ENCODE peak calls at places on chromosomes 3 and 15, in four cellular contexts. S, R, Q and G are unnamed samples.

GRCh38 chr3:173465898-173466678 is 68.5 kb downstream of the NLGN1 start:
- DNase-seq in S (no peak), R (no peak), Q (no peak), G (no peak)

GRCh38 chr3:16151109-16151508 is 23.4 kb upstream of the GALNT15 start:
- DNase-seq in S (peak), R (no peak), Q (peak), G (no peak)

GRCh38 chr15:69012761-69013364 is 1.6 kb upstream of the NOX5 start:
- DNase-seq in S (no peak), R (no peak), Q (no peak), G (no peak)

GRCh38 chr3:120793601-120794000 is 51.1 kb downstream of the GTF2E1 start:
- DNase-seq in S (peak), R (no peak), Q (no peak), G (no peak)

GRCh38 chr3:31979006-31979697 is 1.9 kb downstream of the OSBPL10 start:
- DNase-seq in S (no peak), R (no peak), Q (no peak), G (no peak)

GRCh38 chr3:34872406-34872805 is 766.9 kb upstream of the ARPP21 start:
- DNase-seq in S (no peak), R (no peak), Q (no peak), G (no peak)

GRCh38 chr15:91849180-91849579 is 4.3 kb upstream of the SLCO3A1 start:
- DNase-seq in S (no peak), R (no peak), Q (no peak), G (no peak)

GRCh38 chr3:126267169-126267975 is 87.0 kb upstream of the ALDH1L1 start:
- DNase-seq in S (peak), R (peak), Q (peak), G (peak)

GRCh38 chr3:58173029-58173669 is 37.6 kb downstream of the DNASE1L3 start:
- DNase-seq in S (no peak), R (no peak), Q (no peak), G (no peak)

GRCh38 chr3:101611023-101611422 is 37.0 kb downstream of the PCNP start:
- DNase-seq in S (no peak), R (no peak), Q (no peak), G (no peak)

GRCh38 chr3:171829841-171830559 is 13.1 kb upstream of the TMEM212 start:
- DNase-seq in S (peak), R (peak), Q (peak), G (peak)

GRCh38 chr15:63895194-63895593 is 61.4 kb upstream of the HERC1 start:
- DNase-seq in S (no peak), R (no peak), Q (no peak), G (no peak)

GRCh38 chr3:158479051-158479450 is 91.9 kb upstream of the MLF1 start:
- DNase-seq in S (no peak), R (no peak), Q (no peak), G (no peak)

GRCh38 chr3:187896664-187897063 is 151.4 kb upstream of the BCL6 start:
- DNase-seq in S (no peak), R (no peak), Q (no peak), G (no peak)

GRCh38 chr15:94844533-94845390 is 613.4 kb downstream of the MCTP2 start:
- DNase-seq in S (no peak), R (peak), Q (peak), G (peak)

GRCh38 chr3:189537135-189537534 is 94.1 kb upstream of the TP63 start:
- DNase-seq in S (no peak), R (no peak), Q (no peak), G (no peak)

GRCh38 chr3:81920805-81921204 is 159.4 kb upstream of the GBE1 start:
- DNase-seq in S (no peak), R (no peak), Q (no peak), G (no peak)

GRCh38 chr15:94230886-94231727 is at the start of gene MCTP2:
- DNase-seq in S (no peak), R (peak), Q (peak), G (peak)

GRCh38 chr3:15427981-15428380 is 583 bp downstream of the EAF1 start:
- DNase-seq in S (no peak), R (no peak), Q (no peak), G (no peak)

GRCh38 chr15:74958908-74959642 is 2.5 kb upstream of the RPP25 start:
- DNase-seq in S (no peak), R (no peak), Q (no peak), G (no peak)

GRCh38 chr3:154427685-154428291 is 2.2 kb downstream of the GPR149 start:
- DNase-seq in S (no peak), R (peak), Q (no peak), G (no peak)

GRCh38 chr15:70035719-70036077 is 62.0 kb downstream of the TLE3 start:
- DNase-seq in S (no peak), R (no peak), Q (no peak), G (no peak)

GRCh38 chr3:122312826-122313225 is 12.2 kb upstream of the CSTA start:
- DNase-seq in S (no peak), R (no peak), Q (no peak), G (no peak)

GRCh38 chr3:161221881-161222600 is 930 bp downstream of the NMD3 start:
- DNase-seq in S (no peak), R (peak), Q (peak), G (no peak)

GRCh38 chr3:127722928-127723603 is 50.3 kb downstream of the ABTB1 start:
- DNase-seq in S (no peak), R (no peak), Q (peak), G (no peak)

GRCh38 chr15:63877713-63878271 is 44.0 kb upstream of the HERC1 start:
- DNase-seq in S (no peak), R (no peak), Q (no peak), G (no peak)

GRCh38 chr3:15636028-15636709 is 34.6 kb downstream of the BTD start:
- DNase-seq in S (peak), R (no peak), Q (peak), G (no peak)

GRCh38 chr3:177905895-177906511 is 630.2 kb upstream of the KCNMB2 start:
- DNase-seq in S (peak), R (no peak), Q (peak), G (no peak)

GRCh38 chr15:42100021-42100800 is 5.8 kb upstream of the PLA2G4D start:
- DNase-seq in S (no peak), R (no peak), Q (no peak), G (no peak)

GRCh38 chr3:179179979-179180758 is 32.0 kb downstream of the PIK3CA start:
- DNase-seq in S (peak), R (no peak), Q (peak), G (no peak)

GRCh38 chr15:92809880-92810361 is 90.2 kb upstream of the CHD2 start:
- DNase-seq in S (no peak), R (peak), Q (peak), G (no peak)

GRCh38 chr15:62566248-62566647 is 401.2 kb upstream of the C2CD4B start:
- DNase-seq in S (no peak), R (no peak), Q (no peak), G (no peak)

GRCh38 chr15:66765478-66766281 is 63.6 kb downstream of the SMAD6 start:
- DNase-seq in S (no peak), R (no peak), Q (peak), G (peak)

GRCh38 chr3:100245932-100246331 is 14.9 kb upstream of the TBC1D23 start:
- DNase-seq in S (peak), R (no peak), Q (peak), G (no peak)

GRCh38 chr15:81176291-81176893 is 20.3 kb upstream of the IL16 start:
- DNase-seq in S (no peak), R (no peak), Q (no peak), G (no peak)
- TF ChIP-seq CTCF in S (no peak), R (peak), Q (no peak), G (no peak)

GRCh38 chr3:71510485-71510884 is 73.0 kb downstream of the FOXP1 start:
- DNase-seq in S (no peak), R (no peak), Q (peak), G (no peak)
- TF ChIP-seq CTCF in S (peak), R (peak), Q (peak), G (no peak)

DNA sequence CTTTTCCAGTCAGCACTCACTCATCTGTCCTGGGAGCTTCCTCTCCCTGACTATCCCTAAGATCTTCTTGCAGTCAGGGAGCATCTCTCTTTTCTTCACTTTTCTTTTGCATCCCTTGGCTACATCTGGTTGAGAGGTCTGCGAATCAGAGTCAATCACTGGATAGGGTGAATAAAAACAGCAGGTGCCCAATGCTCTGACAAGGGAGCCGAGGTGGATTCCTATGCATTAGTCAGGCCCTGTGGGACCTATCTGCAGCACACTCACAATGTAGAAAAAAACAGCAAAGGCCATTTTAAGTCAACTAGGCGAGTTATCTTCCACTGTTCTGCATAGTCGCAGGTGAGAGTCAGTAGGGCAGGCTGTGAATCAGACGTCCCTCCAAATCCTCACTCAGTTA is 35.5 kb downstream of the DZIP1L start:
- DNase-seq in S (no peak), R (no peak), Q (peak), G (no peak)
- TF ChIP-seq CTCF in S (no peak), R (no peak), Q (no peak), G (no peak)

GRCh38 chr3:9945358-9945757 is 6.8 kb downstream of the PRRT3 start:
- DNase-seq in S (no peak), R (no peak), Q (no peak), G (no peak)

GRCh38 chr3:9948586-9948985 is 3.6 kb downstream of the PRRT3 start:
- DNase-seq in S (no peak), R (no peak), Q (no peak), G (no peak)

GRCh38 chr3:9946112-9947024 is 5.8 kb downstream of the PRRT3 start:
- DNase-seq in S (peak), R (peak), Q (peak), G (peak)

GRCh38 chr3:9949115-9949514 is 3.1 kb downstream of the PRRT3 start:
- DNase-seq in S (no peak), R (no peak), Q (no peak), G (no peak)

GRCh38 chr3:9947025-9947995 is 4.9 kb downstream of the PRRT3 start:
- DNase-seq in S (peak), R (peak), Q (peak), G (peak)
- TF ChIP-seq CTCF in S (peak), R (peak), Q (peak), G (peak)

GRCh38 chr15:51781506-51781905 is 30.1 kb downstream of the TMOD2 start:
- DNase-seq in S (no peak), R (no peak), Q (no peak), G (no peak)

GRCh38 chr15:51780636-51781035 is 29.2 kb downstream of the TMOD2 start:
- DNase-seq in S (no peak), R (no peak), Q (no peak), G (no peak)

GRCh38 chr15:51783967-51784366 is 32.6 kb downstream of the TMOD2 start:
- DNase-seq in S (no peak), R (no peak), Q (no peak), G (no peak)

GRCh38 chr15:51776952-51777574 is 25.7 kb downstream of the TMOD2 start:
- DNase-seq in S (peak), R (peak), Q (peak), G (peak)

GRCh38 chr15:51782357-51782896 is 31.0 kb downstream of the TMOD2 start:
- DNase-seq in S (no peak), R (no peak), Q (no peak), G (no peak)
- TF ChIP-seq CTCF in S (no peak), R (peak), Q (peak), G (no peak)

GRCh38 chr3:27824312-27825200 is 102.4 kb upstream of the EOMES start:
- DNase-seq in S (no peak), R (no peak), Q (no peak), G (no peak)

GRCh38 chr3:27826448-27826847 is 104.3 kb upstream of the EOMES start:
- DNase-seq in S (no peak), R (no peak), Q (no peak), G (no peak)

DNA sequence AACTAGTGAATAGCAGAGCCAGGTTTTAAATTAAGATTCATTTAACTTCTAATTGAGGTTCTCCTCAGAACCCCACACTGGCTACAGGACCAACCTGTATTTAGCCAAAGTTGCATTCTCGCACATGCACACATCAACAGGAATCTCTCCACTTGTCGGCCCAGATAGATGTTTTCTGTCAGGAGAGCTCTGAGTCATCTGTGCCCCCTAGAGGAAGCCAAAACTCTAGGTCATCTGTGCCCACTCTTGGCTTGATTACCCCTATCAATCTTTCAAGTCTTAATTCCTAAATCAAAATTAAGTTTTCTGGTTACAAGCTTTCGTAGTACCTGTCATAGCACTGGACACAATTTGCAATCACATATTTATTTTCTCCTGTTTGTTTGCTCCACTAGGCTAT is 104.9 kb upstream of the EOMES start:
- DNase-seq in S (no peak), R (no peak), Q (no peak), G (no peak)
- TF ChIP-seq CTCF in S (no peak), R (no peak), Q (no peak), G (no peak)

GRCh38 chr3:61877359-61877770 is 316.0 kb downstream of the PTPRG start:
- DNase-seq in S (no peak), R (no peak), Q (peak), G (no peak)
- TF ChIP-seq CTCF in S (no peak), R (peak), Q (no peak), G (no peak)

DNA sequence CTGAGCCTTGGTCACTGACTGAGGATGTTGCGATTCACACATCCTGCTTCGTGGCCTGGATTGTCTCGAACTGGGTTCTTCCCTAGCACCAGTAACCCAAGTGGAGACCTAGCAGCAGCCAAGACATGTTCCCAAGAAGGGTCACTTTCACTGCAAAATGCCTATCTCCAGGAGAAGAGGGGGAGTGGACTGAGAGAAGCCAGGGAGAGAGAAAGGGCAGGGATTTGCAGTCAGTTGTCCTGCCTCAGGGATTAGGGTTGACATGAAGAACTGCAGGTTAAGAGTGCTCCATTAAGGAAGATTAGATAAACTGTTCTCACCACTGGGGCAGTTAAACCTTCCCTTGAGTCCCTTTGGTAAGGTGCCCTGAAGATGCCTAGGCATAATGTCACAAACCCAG is 5.7 kb upstream of the CD276 start:
- DNase-seq in S (no peak), R (no peak), Q (no peak), G (no peak)
- TF ChIP-seq CTCF in S (no peak), R (no peak), Q (no peak), G (no peak)